ENCODE peak calls at places on chromosomes 13 and 19, in ten cellular contexts. G is GM04503, P is glutamatergic neuron, J is astrocyte of the cerebellum, F is cerebellar nuclear complex, T is NCI-H446, Y is amygdala, E is NCI-H1930, O is HTR-8/SVneo, S is A549. V is an unnamed sample.

GRCh38 chr13:101785858-101786257 is 333.4 kb downstream of the ITGBL1 start:
- DNase-seq in Y (no peak), S (peak; percentile 45), G (no peak), F (no peak), J (peak; percentile 20), O (peak; percentile 9), T (peak; percentile 64), E (peak; percentile 67), P (peak; percentile 54), V (no peak)

GRCh38 chr19:14333101-14333871 is 48.0 kb upstream of the ADGRE5 start:
- DNase-seq in O (peak; percentile 79), F (no peak), E (no peak), J (no peak), G (peak; percentile 8), Y (no peak), S (peak; percentile 61), P (peak; percentile 41), T (no peak), V (no peak)

GRCh38 chr19:41376998-41377365 is 649 bp downstream of the TMEM91 start:
- DNase-seq in P (no peak), G (no peak), F (no peak), Y (no peak), S (no peak), J (no peak), T (no peak), E (no peak), O (no peak), V (peak; percentile 63)

GRCh38 chr13:38686635-38687245 is at the start of gene FREM2:
- DNase-seq in O (peak; percentile 67), T (peak; percentile 91), F (no peak), P (peak; percentile 51), G (no peak), E (peak; percentile 81), S (peak; percentile 23), J (peak; percentile 26), Y (no peak), V (no peak)

GRCh38 chr19:46309056-46309455 is 12.2 kb downstream of the HIF3A start:
- DNase-seq in P (no peak), J (no peak), T (no peak), E (no peak), Y (no peak), F (no peak), O (no peak), G (no peak), S (no peak), V (no peak)

GRCh38 chr19:27657271-27658051 is 1555.5 kb downstream of the UQCRFS1 start:
- DNase-seq in O (no peak), Y (no peak), G (no peak), E (no peak), S (no peak), T (no peak), J (no peak), P (no peak), F (no peak), V (no peak)

GRCh38 chr13:34822681-34823080 is 119.4 kb upstream of the NBEA start:
- DNase-seq in S (no peak), O (no peak), T (no peak), F (no peak), J (no peak), Y (no peak), E (no peak), P (no peak), G (no peak), V (no peak)

GRCh38 chr13:73274147-73274546 is 215.3 kb downstream of the KLF5 start:
- DNase-seq in E (no peak), O (peak; percentile 1), G (peak; percentile 54), P (no peak), Y (no peak), F (no peak), S (no peak), T (no peak), J (no peak), V (no peak)

GRCh38 chr19:41887711-41888382 is 4.9 kb downstream of the ARHGEF1 start:
- DNase-seq in G (no peak), Y (no peak), F (no peak), S (no peak), P (no peak), T (no peak), E (no peak), O (peak; percentile 73), J (peak; percentile 11), V (peak; percentile 91)

GRCh38 chr19:33638167-33639033 is 16.6 kb downstream of the CHST8 start:
- DNase-seq in S (no peak), F (no peak), Y (no peak), E (no peak), T (no peak), J (no peak), P (no peak), G (no peak), O (no peak), V (no peak)

GRCh38 chr13:113029487-113030258 is 60.7 kb downstream of the MCF2L start:
- DNase-seq in T (no peak), J (no peak), O (peak; percentile 42), S (peak; percentile 8), F (no peak), P (peak; percentile 87), G (no peak), E (peak; percentile 46), Y (no peak), V (peak; percentile 51)

GRCh38 chr13:40377783-40378182 is 288.7 kb downstream of the FOXO1 start:
- DNase-seq in Y (no peak), J (no peak), S (no peak), P (no peak), E (no peak), T (no peak), G (no peak), F (no peak), O (no peak), V (peak; percentile 15)